ENCODE peak calls at places on chromosomes 1 and 21, in nine cellular contexts. M is thyroid gland, B is ovary, O is spleen, Y is esophagus muscularis mucosa, I is A549, P is heart left ventricle, D is testis, J is prostate gland. A is an unnamed sample.
A peak's percentile ranks its signal among the peaks of the same experiment; 100 is the strongest.

GRCh38 chr1:115790356-115790755 is 21.8 kb upstream of the CASQ2 start:
- DNase-seq in M (no peak), B (no peak), O (no peak), Y (no peak), I (no peak), P (no peak), D (no peak), J (no peak), A (no peak)

GRCh38 chr1:30611741-30612309 is 111.6 kb downstream of the MATN1 start:
- DNase-seq in M (no peak), B (no peak), O (no peak), Y (no peak), I (no peak), P (no peak), D (no peak), J (no peak), A (no peak)

GRCh38 chr1:17347769-17348592 is 24.0 kb upstream of the PADI6 start:
- DNase-seq in M (peak; percentile 14), B (no peak), O (no peak), Y (no peak), I (peak; percentile 32), P (no peak), D (no peak), J (no peak), A (peak; percentile 41)

GRCh38 chr1:96474985-96475743 is 246.4 kb upstream of the PTBP2 start:
- DNase-seq in M (no peak), B (no peak), O (no peak), Y (no peak), I (no peak), P (no peak), D (no peak), J (no peak), A (no peak)

GRCh38 chr1:59697138-59697811 is 117.5 kb upstream of the HOOK1 start:
- DNase-seq in M (no peak), B (no peak), O (no peak), Y (no peak), I (no peak), P (no peak), D (no peak), J (no peak), A (no peak)

GRCh38 chr1:117928881-117929339 is 511 bp downstream of the GDAP2 start:
- DNase-seq in M (peak; percentile 68), B (peak; percentile 24), O (no peak), Y (peak; percentile 92), I (peak; percentile 28), P (peak; percentile 74), D (peak; percentile 83), J (peak; percentile 16), A (peak; percentile 74)

GRCh38 chr1:113991467-113991997 is 12.3 kb downstream of the OLFML3 start:
- DNase-seq in M (no peak), B (no peak), O (no peak), Y (peak; percentile 14), I (no peak), P (no peak), D (no peak), J (no peak), A (no peak)

GRCh38 chr1:39955547-39956539 is 898 bp downstream of the MFSD2A start:
- DNase-seq in M (peak; percentile 70), B (peak; percentile 18), O (no peak), Y (no peak), I (peak; percentile 30), P (no peak), D (peak; percentile 73), J (no peak), A (peak; percentile 35)

GRCh38 chr1:108685524-108685923 is 6.6 kb upstream of the PRPF38B start:
- DNase-seq in M (no peak), B (no peak), O (no peak), Y (no peak), I (no peak), P (no peak), D (no peak), J (no peak), A (no peak)

GRCh38 chr1:63547621-63548294 is 24.4 kb downstream of the EFCAB7 start:
- DNase-seq in M (no peak), B (no peak), O (no peak), Y (no peak), I (no peak), P (no peak), D (peak; percentile 18), J (peak; percentile 75), A (no peak)

GRCh38 chr1:206556748-206557635 is 49.7 kb downstream of the RASSF5 start:
- DNase-seq in M (peak; percentile 78), B (peak; percentile 58), O (peak; percentile 99), Y (peak; percentile 96), I (peak; percentile 51), P (peak; percentile 94), D (peak; percentile 79), J (peak; percentile 59), A (peak; percentile 77)

GRCh38 chr1:97797403-97798183 is 123.2 kb downstream of the DPYD start:
- DNase-seq in M (no peak), B (no peak), O (no peak), Y (no peak), I (no peak), P (no peak), D (no peak), J (no peak), A (no peak)

GRCh38 chr1:36656271-36656670 is 173.6 kb upstream of the CSF3R start:
- DNase-seq in M (no peak), B (no peak), O (no peak), Y (no peak), I (no peak), P (no peak), D (no peak), J (no peak), A (no peak)

GRCh38 chr1:175073054-175073453 is 5.4 kb downstream of the TNN start:
- DNase-seq in M (no peak), B (no peak), O (no peak), Y (peak; percentile 72), I (no peak), P (no peak), D (no peak), J (no peak), A (no peak)

GRCh38 chr1:115980998-115981993 is 5.0 kb downstream of the SLC22A15 start:
- DNase-seq in M (peak; percentile 22), B (no peak), O (no peak), Y (no peak), I (peak; percentile 34), P (no peak), D (no peak), J (no peak), A (no peak)

GRCh38 chr21:16634522-16634914 is 878.3 kb upstream of the CXADR start:
- DNase-seq in M (peak; percentile 15), B (no peak), O (no peak), Y (no peak), I (no peak), P (no peak), D (no peak), J (no peak), A (no peak)

GRCh38 chr21:39681845-39682244 is 63.1 kb upstream of the IGSF5 start:
- DNase-seq in M (no peak), B (no peak), O (no peak), Y (no peak), I (no peak), P (no peak), D (no peak), J (no peak), A (no peak)

GRCh38 chr1:17156108-17156507 is 36.9 kb upstream of the PADI2 start:
- DNase-seq in M (no peak), B (no peak), O (no peak), Y (no peak), I (no peak), P (no peak), D (peak; percentile 62), J (no peak), A (no peak)

GRCh38 chr21:43812957-43813730 is 23.8 kb downstream of the RRP1 start:
- DNase-seq in M (no peak), B (no peak), O (no peak), Y (no peak), I (no peak), P (no peak), D (no peak), J (no peak), A (no peak)
- H3K4me1 ChIP-seq in M (peaks cover 4% of the 10 kb centered on the region), B (peaks cover 28% of the 10 kb centered on the region), O (peaks cover 50% of the 10 kb centered on the region), Y (peaks cover 21% of the 10 kb centered on the region), I (peaks cover 9% of the 10 kb centered on the region), P (peaks cover 9% of the 10 kb centered on the region), D (peaks cover 6% of the 10 kb centered on the region), J (peaks cover 7% of the 10 kb centered on the region), A (no peaks in the 10 kb centered on the region)

GRCh38 chr1:248863011-248863881 is 4.4 kb upstream of the ZNF692 start:
- DNase-seq in M (peak; percentile 93), B (peak; percentile 90), O (peak; percentile 97), Y (peak; percentile 82), I (peak; percentile 69), P (peak; percentile 92), D (peak; percentile 96), J (peak; percentile 86), A (peak; percentile 96)
- TF ChIP-seq POLR2A in M (peak; percentile 32), B (no peak), O (no peak), Y (no peak), I (peak; percentile 96), P (peak; percentile 64), D (no peak), J (peak; percentile 78), A (peak; percentile 29)

GRCh38 chr1:243725846-243726245 is 124.2 kb downstream of the AKT3 start:
- DNase-seq in M (no peak), B (no peak), O (no peak), Y (no peak), I (no peak), P (no peak), D (no peak), J (no peak), A (no peak)

GRCh38 chr1:243729956-243730355 is 120.1 kb downstream of the AKT3 start:
- DNase-seq in M (no peak), B (no peak), O (no peak), Y (no peak), I (no peak), P (no peak), D (peak; percentile 48), J (no peak), A (no peak)

GRCh38 chr1:243726792-243727502 is 123.1 kb downstream of the AKT3 start:
- DNase-seq in M (no peak), B (no peak), O (no peak), Y (no peak), I (no peak), P (no peak), D (no peak), J (no peak), A (no peak)

GRCh38 chr1:243727503-243728191 is 122.4 kb downstream of the AKT3 start:
- DNase-seq in M (no peak), B (no peak), O (no peak), Y (no peak), I (no peak), P (no peak), D (no peak), J (no peak), A (no peak)

DNA sequence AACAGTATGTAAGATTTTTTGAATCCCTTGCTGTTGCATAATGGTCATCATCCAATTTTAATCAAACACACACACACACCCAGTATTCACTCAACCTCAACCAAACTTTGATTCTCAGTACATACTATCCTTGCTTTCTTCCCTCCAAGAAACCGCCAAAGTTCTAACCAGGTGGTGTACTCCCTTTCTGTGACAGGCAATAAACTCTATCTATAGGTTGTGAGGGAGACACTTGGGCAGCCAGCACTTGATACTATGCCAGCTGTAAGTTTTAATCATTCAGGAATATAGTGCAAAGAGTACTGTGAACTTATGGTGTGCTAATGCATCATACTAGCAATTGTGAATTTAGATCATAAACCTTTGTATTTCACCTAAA is 121.9 kb downstream of the AKT3 start:
- DNase-seq in M (no peak), B (no peak), O (no peak), Y (no peak), I (no peak), P (no peak), D (no peak), J (no peak), A (no peak)
- H3K4me3 ChIP-seq in M (no peak overlapping the region), B (no peak overlapping the region), O (no peak overlapping the region), Y (no peak overlapping the region), I (no peak overlapping the region), P (no peak overlapping the region), D (no peak overlapping the region), J (no peak overlapping the region), A (no peak overlapping the region)

GRCh38 chr1:18373882-18374493 is 106.7 kb upstream of the KLHDC7A start:
- DNase-seq in M (no peak), B (no peak), O (no peak), Y (no peak), I (peak; percentile 5), P (no peak), D (peak; percentile 62), J (no peak), A (no peak)
- H3K4me1 ChIP-seq in M (no peaks in the 10 kb centered on the region), B (no peaks in the 10 kb centered on the region), O (no peaks in the 10 kb centered on the region), Y (no peaks in the 10 kb centered on the region), I (no peaks in the 10 kb centered on the region), P (no peaks in the 10 kb centered on the region), D (no peaks in the 10 kb centered on the region), J (no peaks in the 10 kb centered on the region), A (no peaks in the 10 kb centered on the region)